ENCODE peak calls at places on chromosome 15, in four cellular contexts. B, R, Z and J are unnamed samples.
A peak's percentile ranks its signal among the peaks of the same experiment; 100 is the strongest.

GRCh38 chr15:35911052-35911780 is 365.3 kb upstream of the DPH6 start:
- DNase-seq in Z (no peak), B (no peak), R (no peak), J (no peak)

GRCh38 chr15:62068071-62068786 is 1.5 kb downstream of the C2CD4A start:
- DNase-seq in B (peak; percentile 34), R (peak; percentile 25), Z (no peak), J (peak; percentile 9)

GRCh38 chr15:43436395-43436794 is 56.6 kb downstream of the TP53BP1 start:
- DNase-seq in R (no peak), B (no peak), Z (no peak), J (no peak)

GRCh38 chr15:99976000-99976399 is 242.8 kb upstream of the LYSMD4 start:
- DNase-seq in R (no peak), B (no peak), Z (no peak), J (no peak)

GRCh38 chr15:99239545-99240198 is 9.7 kb downstream of the TTC23 start:
- DNase-seq in Z (peak; percentile 49), B (no peak), R (no peak), J (no peak)

GRCh38 chr15:95174281-95174680 is 942.9 kb downstream of the MCTP2 start:
- DNase-seq in B (no peak), Z (no peak), R (no peak), J (no peak)

GRCh38 chr15:89406756-89407650 is 72.4 kb upstream of the POLG start:
- DNase-seq in B (no peak), R (no peak), Z (no peak), J (no peak)

GRCh38 chr15:92682772-92683510 is 27.4 kb upstream of the FAM174B start:
- DNase-seq in Z (no peak), B (no peak), R (no peak), J (no peak)

GRCh38 chr15:67946701-67947100 is 106.9 kb upstream of the RNU6-1 start:
- DNase-seq in B (no peak), R (no peak), Z (peak; percentile 68), J (no peak)

GRCh38 chr15:30062881-30063280 is 19.9 kb upstream of the GOLGA8J start:
- DNase-seq in Z (no peak), R (no peak), B (no peak), J (no peak)

GRCh38 chr15:40234783-40235182 is 4.1 kb upstream of the PAK6 start:
- DNase-seq in R (no peak), Z (no peak), B (peak; percentile 32), J (no peak)

GRCh38 chr15:35622641-35623340 is 76.8 kb upstream of the DPH6 start:
- DNase-seq in B (no peak), R (no peak), Z (no peak), J (no peak)

GRCh38 chr15:70112018-70112395 is 14.3 kb upstream of the TLE3 start:
- DNase-seq in R (no peak), B (peak; percentile 38), Z (no peak), J (no peak)

GRCh38 chr15:37880009-37880834 is 54.2 kb upstream of the TMCO5A start:
- DNase-seq in Z (no peak), B (peak; percentile 27), R (peak; percentile 7), J (peak; percentile 31)

GRCh38 chr15:75237316-75237982 is 20.7 kb upstream of the GOLGA6C start:
- DNase-seq in B (no peak), Z (no peak), R (no peak), J (no peak)

GRCh38 chr15:74220475-74221248 is 15.5 kb upstream of the CCDC33 start:
- DNase-seq in Z (no peak), R (no peak), B (no peak), J (no peak)

GRCh38 chr15:52680041-52680391 is 828 bp upstream of the ATOSA start:
- DNase-seq in Z (no peak), B (no peak), R (no peak), J (no peak)

GRCh38 chr15:25061808-25062550 is 107.2 kb downstream of the SNRPN start:
- DNase-seq in B (no peak), R (no peak), Z (no peak), J (no peak)

DNA sequence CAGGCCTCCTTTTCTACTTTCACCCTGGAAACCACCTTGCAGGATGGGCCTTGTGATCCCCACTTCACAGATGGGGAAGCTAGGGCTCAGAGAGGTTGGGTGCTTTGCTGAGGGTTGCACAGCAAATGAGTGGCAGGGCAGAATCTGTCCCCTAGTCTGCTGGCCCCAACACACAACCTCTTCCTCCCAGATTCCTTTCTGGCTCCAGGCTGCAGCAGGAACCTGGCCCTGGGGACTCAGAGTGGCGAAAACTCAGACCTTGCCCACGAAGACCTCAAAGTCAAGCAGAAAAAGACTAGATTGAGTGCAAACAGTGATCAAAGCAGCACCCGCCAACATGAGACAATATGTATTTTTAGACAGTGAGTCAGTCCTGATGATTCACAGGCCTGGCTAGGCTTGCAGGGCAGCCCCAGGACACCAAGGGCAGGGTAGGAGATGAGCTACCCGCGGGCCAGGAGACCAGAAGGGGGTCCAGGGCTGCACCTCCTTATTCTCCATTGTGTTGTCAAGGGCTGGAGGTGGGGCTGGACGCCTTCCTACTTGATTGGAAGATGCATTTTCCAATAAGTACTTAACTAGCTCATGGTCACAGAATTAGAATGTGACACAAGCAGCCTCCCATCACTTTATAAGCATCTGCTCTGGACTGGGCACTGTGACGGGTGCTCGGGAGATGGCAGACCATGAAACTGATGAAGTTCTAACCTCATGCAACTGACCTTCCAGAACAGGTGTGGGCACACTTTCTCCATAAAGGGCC is 23.9 kb downstream of the GOLGA6L2 start:
- DNase-seq in Z (no peak), R (peak; percentile 78), B (no peak), J (no peak)
- TF ChIP-seq SP1 in Z (no peak), R (no peak), B (no peak), J (no peak)

GRCh38 chr15:42274693-42274971 is 1.4 kb upstream of the TMEM87A start:
- DNase-seq in Z (no peak), R (no peak), B (no peak), J (no peak)
- TF ChIP-seq FOXK2 in Z (no peak), R (no peak), B (no peak), J (no peak)

GRCh38 chr15:66600240-66600627 is 34.4 kb upstream of the LCTL start:
- DNase-seq in B (no peak), Z (no peak), R (no peak), J (no peak)
- TF ChIP-seq SP1 in B (no peak), Z (no peak), R (no peak), J (no peak)

GRCh38 chr15:72163719-72164118 is 33.9 kb downstream of the GRAMD2A start:
- DNase-seq in Z (no peak), B (no peak), R (no peak), J (no peak)

GRCh38 chr15:72162569-72162968 is 35.0 kb downstream of the GRAMD2A start:
- DNase-seq in B (no peak), R (no peak), Z (no peak), J (no peak)

GRCh38 chr15:72156928-72157327 is 38.7 kb downstream of the SENP8 start:
- DNase-seq in B (no peak), R (no peak), Z (no peak), J (no peak)

GRCh38 chr15:72160846-72161245 is 36.7 kb downstream of the GRAMD2A start:
- DNase-seq in B (no peak), R (no peak), Z (no peak), J (no peak)

GRCh38 chr15:72161351-72162132 is 36.0 kb downstream of the GRAMD2A start:
- DNase-seq in B (no peak), Z (no peak), R (no peak), J (no peak)
- TF ChIP-seq FOXK2 in B (no peak), Z (no peak), R (no peak), J (no peak)

GRCh38 chr15:34070003-34070402 is 31.0 kb upstream of the AVEN start:
- DNase-seq in Z (no peak), R (no peak), B (no peak), J (no peak)

GRCh38 chr15:34064443-34064842 is 25.4 kb upstream of the AVEN start:
- DNase-seq in B (no peak), Z (no peak), R (no peak), J (no peak)

GRCh38 chr15:34065941-34066340 is 26.9 kb upstream of the AVEN start:
- DNase-seq in B (no peak), Z (no peak), R (no peak), J (no peak)

GRCh38 chr15:34059946-34060345 is 20.9 kb upstream of the AVEN start:
- DNase-seq in B (no peak), Z (no peak), R (no peak), J (no peak)

DNA sequence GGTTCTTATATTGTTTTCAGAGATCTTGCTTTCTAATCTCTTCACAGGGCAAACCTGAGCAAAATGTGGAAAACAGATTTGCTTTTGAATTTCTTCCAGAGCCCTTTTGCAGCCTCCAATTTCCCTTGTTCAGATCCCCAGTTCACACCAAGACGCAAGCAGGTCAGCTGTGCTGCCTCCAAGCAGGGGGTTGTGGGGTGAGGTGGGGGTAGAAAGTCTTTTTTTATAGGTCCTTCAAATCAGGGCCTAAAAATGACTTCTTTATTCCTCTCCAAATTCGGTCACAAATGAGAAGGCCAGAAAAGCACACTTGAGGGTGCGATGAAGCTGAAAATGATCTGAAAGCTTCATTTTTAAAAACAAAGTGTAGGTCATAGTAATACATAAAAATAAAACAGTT is 26.3 kb upstream of the AVEN start:
- DNase-seq in B (no peak), R (no peak), Z (no peak), J (no peak)
- TF ChIP-seq SP1 in B (no peak), R (no peak), Z (no peak), J (no peak)